ENCODE peak calls at places on chromosomes 13 and 19, in four cellular contexts. One of them, this sample, is unnamed.

GRCh38 chr19:17873661-17874422 is 2.1 kb downstream of the SLC5A5 start:
- DNase-seq in K562: peak
- DNase-seq in SK-N-SH: peak
- DNase-seq in GM12878: no peak
- DNase-seq in this sample: peak

GRCh38 chr19:35355851-35356460 is 2.3 kb upstream of the FFAR3 start:
- DNase-seq in K562: peak
- DNase-seq in SK-N-SH: no peak
- DNase-seq in GM12878: no peak
- DNase-seq in this sample: no peak

GRCh38 chr19:11699931-11700794 is 38.6 kb downstream of the ZNF823 start:
- DNase-seq in K562: peak
- DNase-seq in SK-N-SH: peak
- DNase-seq in GM12878: no peak
- DNase-seq in this sample: no peak

GRCh38 chr19:16895467-16896097 is 6.8 kb downstream of the F2RL3 start:
- DNase-seq in K562: no peak
- DNase-seq in SK-N-SH: no peak
- DNase-seq in GM12878: no peak
- DNase-seq in this sample: peak

GRCh38 chr13:27573265-27573664 is 47.1 kb downstream of the LNX2 start:
- DNase-seq in K562: no peak
- DNase-seq in SK-N-SH: no peak
- DNase-seq in GM12878: no peak
- DNase-seq in this sample: no peak

GRCh38 chr19:10009269-10009665 is 1.0 kb downstream of the COL5A3 start:
- DNase-seq in K562: peak
- DNase-seq in SK-N-SH: peak
- DNase-seq in GM12878: no peak
- DNase-seq in this sample: peak

GRCh38 chr19:38417544-38418506 is 8.2 kb downstream of the RASGRP4 start:
- DNase-seq in K562: peak
- DNase-seq in SK-N-SH: no peak
- DNase-seq in GM12878: no peak
- DNase-seq in this sample: peak

GRCh38 chr13:44719857-44720671 is 143.9 kb upstream of the TSC22D1 start:
- DNase-seq in K562: no peak
- DNase-seq in SK-N-SH: no peak
- DNase-seq in GM12878: no peak
- DNase-seq in this sample: no peak

GRCh38 chr19:3781603-3782002 is 4.6 kb downstream of the MATK start:
- DNase-seq in K562: peak
- DNase-seq in SK-N-SH: no peak
- DNase-seq in GM12878: no peak
- DNase-seq in this sample: no peak

GRCh38 chr13:48086272-48086671 is 8.6 kb downstream of the MED4 start:
- DNase-seq in K562: no peak
- DNase-seq in SK-N-SH: no peak
- DNase-seq in GM12878: no peak
- DNase-seq in this sample: no peak

GRCh38 chr13:23427342-23428182 is 5.9 kb downstream of the SACS start:
- DNase-seq in K562: no peak
- DNase-seq in SK-N-SH: no peak
- DNase-seq in GM12878: no peak
- DNase-seq in this sample: no peak

GRCh38 chr19:33988601-33989000 is 183.7 kb upstream of the LSM14A start:
- DNase-seq in K562: no peak
- DNase-seq in SK-N-SH: no peak
- DNase-seq in GM12878: no peak
- DNase-seq in this sample: no peak

GRCh38 chr19:53511933-53512374 is 26.0 kb upstream of the ZNF331 start:
- DNase-seq in K562: peak
- DNase-seq in SK-N-SH: peak
- DNase-seq in GM12878: no peak
- DNase-seq in this sample: peak

GRCh38 chr19:37991841-37992248 is 84.8 kb downstream of the SIPA1L3 start:
- DNase-seq in K562: no peak
- DNase-seq in SK-N-SH: no peak
- DNase-seq in GM12878: no peak
- DNase-seq in this sample: no peak

GRCh38 chr19:53103903-53104203 is 631 bp upstream of the ZNF160 start:
- DNase-seq in K562: no peak
- DNase-seq in SK-N-SH: no peak
- DNase-seq in GM12878: no peak
- DNase-seq in this sample: no peak

GRCh38 chr19:22545751-22546150 is 88.4 kb upstream of the ZNF492 start:
- DNase-seq in K562: peak
- DNase-seq in SK-N-SH: peak
- DNase-seq in GM12878: no peak
- DNase-seq in this sample: peak

GRCh38 chr13:100648354-100648753 is 26.2 kb downstream of the TMTC4 start:
- DNase-seq in K562: no peak
- DNase-seq in SK-N-SH: no peak
- DNase-seq in GM12878: no peak
- DNase-seq in this sample: no peak

GRCh38 chr19:31511696-31512095 is 162.5 kb upstream of the TSHZ3 start:
- DNase-seq in K562: no peak
- DNase-seq in SK-N-SH: no peak
- DNase-seq in GM12878: no peak
- DNase-seq in this sample: no peak

GRCh38 chr19:50790365-50790825 is at the start of gene ACP4:
- DNase-seq in K562: no peak
- DNase-seq in SK-N-SH: peak
- DNase-seq in GM12878: no peak
- DNase-seq in this sample: no peak

GRCh38 chr19:32824906-32825608 is 44.5 kb downstream of the SLC7A9 start:
- DNase-seq in K562: no peak
- DNase-seq in SK-N-SH: no peak
- DNase-seq in GM12878: no peak
- DNase-seq in this sample: no peak

GRCh38 chr19:11881151-11881800 is 6.3 kb upstream of the ZNF69 start:
- DNase-seq in K562: peak
- DNase-seq in SK-N-SH: peak
- DNase-seq in GM12878: peak
- DNase-seq in this sample: peak

GRCh38 chr19:38090561-38090960 is 133.5 kb downstream of the DPF1 start:
- DNase-seq in K562: no peak
- DNase-seq in SK-N-SH: no peak
- DNase-seq in GM12878: no peak
- DNase-seq in this sample: no peak

GRCh38 chr13:84126671-84127171 is 244.4 kb upstream of the SLITRK1 start:
- DNase-seq in K562: no peak
- DNase-seq in SK-N-SH: no peak
- DNase-seq in GM12878: peak
- DNase-seq in this sample: no peak

GRCh38 chr13:114151565-114152284 is 19.3 kb upstream of the RASA3 start:
- DNase-seq in K562: peak
- DNase-seq in SK-N-SH: no peak
- DNase-seq in GM12878: no peak
- DNase-seq in this sample: no peak

GRCh38 chr13:25840261-25840660 is 211.6 kb downstream of the SHISA2 start:
- DNase-seq in K562: no peak
- DNase-seq in SK-N-SH: no peak
- DNase-seq in GM12878: no peak
- DNase-seq in this sample: no peak

GRCh38 chr19:35868172-35868822 is at the start of gene APLP1:
- DNase-seq in K562: peak
- DNase-seq in SK-N-SH: peak
- DNase-seq in GM12878: no peak
- DNase-seq in this sample: peak

GRCh38 chr19:49699364-49699763 is 8.4 kb downstream of the CPT1C start:
- DNase-seq in K562: no peak
- DNase-seq in SK-N-SH: no peak
- DNase-seq in GM12878: no peak
- DNase-seq in this sample: no peak

GRCh38 chr19:46435009-46435408 is 6.3 kb upstream of the PNMA8C start:
- DNase-seq in K562: no peak
- DNase-seq in SK-N-SH: no peak
- DNase-seq in GM12878: no peak
- DNase-seq in this sample: no peak

GRCh38 chr19:13995017-13995728 is 10.9 kb downstream of the RFX1 start:
- DNase-seq in K562: no peak
- DNase-seq in SK-N-SH: no peak
- DNase-seq in GM12878: no peak
- DNase-seq in this sample: no peak

GRCh38 chr13:70849267-70849666 is 741.0 kb upstream of the KLHL1 start:
- DNase-seq in K562: no peak
- DNase-seq in SK-N-SH: no peak
- DNase-seq in GM12878: no peak
- DNase-seq in this sample: no peak

GRCh38 chr13:44108345-44108858 is 228.7 kb downstream of the LACC1 start:
- DNase-seq in K562: no peak
- DNase-seq in SK-N-SH: no peak
- DNase-seq in GM12878: no peak
- DNase-seq in this sample: no peak

GRCh38 chr19:3315676-3315973 is 50.8 kb upstream of the NFIC start:
- DNase-seq in K562: no peak
- DNase-seq in SK-N-SH: peak
- DNase-seq in GM12878: no peak
- DNase-seq in this sample: no peak

GRCh38 chr13:80133631-80134083 is 207.3 kb downstream of the SPRY2 start:
- DNase-seq in K562: no peak
- DNase-seq in SK-N-SH: no peak
- DNase-seq in GM12878: no peak
- DNase-seq in this sample: no peak

GRCh38 chr13:26847281-26847680 is 86.7 kb upstream of the GPR12 start:
- DNase-seq in K562: no peak
- DNase-seq in SK-N-SH: no peak
- DNase-seq in GM12878: no peak
- DNase-seq in this sample: peak

GRCh38 chr19:41705393-41706174 is 2.8 kb upstream of the CEACAM5 start:
- DNase-seq in K562: peak
- DNase-seq in SK-N-SH: no peak
- DNase-seq in GM12878: no peak
- DNase-seq in this sample: peak

GRCh38 chr19:48381178-48381950 is 10.0 kb downstream of the KDELR1 start:
- DNase-seq in K562: no peak
- DNase-seq in SK-N-SH: no peak
- DNase-seq in GM12878: no peak
- DNase-seq in this sample: no peak

GRCh38 chr19:48373567-48373966 is 9.4 kb downstream of the SYNGR4 start:
- DNase-seq in K562: no peak
- DNase-seq in SK-N-SH: no peak
- DNase-seq in GM12878: no peak
- DNase-seq in this sample: no peak

GRCh38 chr19:48378194-48378570 is 13.2 kb downstream of the KDELR1 start:
- DNase-seq in K562: no peak
- DNase-seq in SK-N-SH: no peak
- DNase-seq in GM12878: no peak
- DNase-seq in this sample: no peak

GRCh38 chr19:48379058-48379457 is 12.3 kb downstream of the KDELR1 start:
- DNase-seq in K562: no peak
- DNase-seq in SK-N-SH: no peak
- DNase-seq in GM12878: no peak
- DNase-seq in this sample: no peak
- TF ChIP-seq USF1 in K562: no peak
- TF ChIP-seq USF1 in SK-N-SH: no peak
- TF ChIP-seq USF1 in GM12878: no peak
- TF ChIP-seq USF1 in this sample: no peak

DNA sequence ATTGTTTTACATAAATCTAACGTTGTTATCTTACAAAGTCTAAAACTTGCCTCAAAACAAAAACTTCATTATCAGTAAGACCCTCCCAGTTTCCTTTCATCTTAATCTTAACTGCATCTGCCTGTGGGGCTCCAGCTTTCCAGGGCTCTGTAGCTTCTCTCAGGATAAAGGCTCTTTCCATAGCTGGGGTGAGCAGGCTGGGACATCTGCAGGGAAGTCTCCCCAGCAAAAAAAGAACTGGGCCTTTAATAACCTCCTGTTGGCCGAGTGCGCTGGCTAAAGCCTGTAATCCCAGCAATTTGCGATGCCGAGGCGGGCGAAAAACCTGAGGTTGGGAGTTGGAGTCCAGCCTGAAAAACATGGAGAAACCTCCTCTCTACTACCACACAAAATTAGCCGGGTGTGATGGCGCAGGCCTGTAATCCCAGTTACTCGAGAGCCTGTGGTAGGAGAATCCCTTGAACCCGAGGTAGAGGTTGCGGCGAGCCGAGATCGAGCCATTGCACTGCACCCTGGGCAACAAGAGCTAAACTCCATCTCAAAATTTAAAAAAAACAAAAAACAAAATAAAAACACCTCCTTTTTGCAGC is 142.9 kb downstream of the ZNF737 start:
- DNase-seq in K562: no peak
- DNase-seq in SK-N-SH: no peak
- DNase-seq in GM12878: no peak
- DNase-seq in this sample: no peak
- TF ChIP-seq USF1 in K562: no peak
- TF ChIP-seq USF1 in SK-N-SH: no peak
- TF ChIP-seq USF1 in GM12878: no peak
- TF ChIP-seq USF1 in this sample: no peak

DNA sequence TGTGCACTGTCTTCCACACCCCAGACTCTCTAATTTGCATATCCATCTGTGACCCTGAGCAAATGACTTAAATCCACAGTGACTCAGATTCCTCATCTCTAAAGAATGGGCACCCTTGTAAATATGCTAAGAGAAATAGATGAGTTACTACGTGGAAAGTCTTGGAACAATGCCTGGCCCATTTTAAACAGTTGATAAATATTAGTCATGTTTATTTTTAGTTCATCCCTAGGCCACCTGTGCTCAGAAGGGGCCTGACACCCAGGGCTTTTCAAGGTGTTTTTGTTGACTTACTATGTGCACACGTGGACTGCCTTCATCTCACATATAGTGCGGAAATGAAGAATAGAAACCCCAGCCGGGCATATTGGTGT is 806 bp upstream of the PTPRH start:
- DNase-seq in K562: peak
- DNase-seq in SK-N-SH: no peak
- DNase-seq in GM12878: no peak
- DNase-seq in this sample: no peak
- TF ChIP-seq USF1 in K562: no peak
- TF ChIP-seq USF1 in SK-N-SH: no peak
- TF ChIP-seq USF1 in GM12878: no peak
- TF ChIP-seq USF1 in this sample: no peak

DNA sequence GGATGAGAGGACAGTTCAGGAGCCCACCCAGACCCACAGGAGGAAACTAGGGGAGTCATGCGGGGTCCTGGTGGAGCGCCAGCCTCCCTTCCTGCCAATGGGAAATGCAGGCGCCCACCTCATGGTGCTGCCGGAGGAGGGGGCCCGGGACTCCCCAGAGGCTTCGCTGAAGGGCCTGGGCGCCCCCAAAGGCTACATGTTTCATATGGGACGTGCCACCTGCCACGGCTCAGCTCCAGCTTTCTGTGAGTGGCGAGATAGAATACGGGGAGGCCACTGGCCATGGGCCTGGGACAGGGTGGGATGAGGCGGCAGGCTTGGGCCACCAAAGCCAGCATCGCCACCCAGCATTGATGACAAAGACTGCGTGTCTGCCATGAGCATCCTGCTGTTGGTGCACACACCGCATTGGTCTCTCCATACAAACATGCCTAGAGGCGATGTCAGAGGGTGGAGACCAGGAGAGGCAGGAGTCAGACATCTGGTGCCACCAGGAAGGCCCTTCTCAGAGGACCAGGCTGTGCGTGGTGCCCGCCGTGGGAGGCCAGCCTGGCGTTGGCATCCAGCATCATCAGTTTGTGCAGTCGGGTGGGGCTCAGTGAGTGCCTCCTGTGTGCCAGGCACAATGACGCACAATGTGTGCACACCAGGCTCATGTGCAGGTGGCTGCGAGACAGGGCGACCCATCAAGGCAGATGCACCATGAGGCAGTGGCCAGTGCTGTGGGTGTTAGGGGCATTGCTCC is 1.2 kb upstream of the F10 start:
- DNase-seq in K562: no peak
- DNase-seq in SK-N-SH: no peak
- DNase-seq in GM12878: no peak
- DNase-seq in this sample: no peak
- TF ChIP-seq USF1 in K562: no peak
- TF ChIP-seq USF1 in SK-N-SH: no peak
- TF ChIP-seq USF1 in GM12878: no peak
- TF ChIP-seq USF1 in this sample: no peak

This sample was measured in WTC11.